ENCODE peak calls at places on chromosomes 3 and 15, in nine cellular contexts. F, R, W, E, N, V, U, H and L are unnamed samples.

GRCh38 chr15:72276326-72276700 is 4.0 kb upstream of the PARP6 start:
- DNase-seq in H (no peak), R (no peak), V (no peak), W (peak; percentile 47), F (no peak), U (no peak), N (peak; percentile 25), E (no peak), L (no peak)

GRCh38 chr3:189624130-189624529 is 7.1 kb upstream of the TP63 start:
- DNase-seq in R (no peak), V (no peak), N (no peak), W (no peak), H (no peak), E (no peak), F (no peak), U (no peak), L (no peak)

GRCh38 chr15:59180946-59181345 is 25.7 kb upstream of the LDHAL6B start:
- DNase-seq in N (peak; percentile 72), U (no peak), W (peak; percentile 84), H (no peak), E (peak; percentile 88), R (no peak), V (peak; percentile 71), F (no peak), L (peak; percentile 38)

GRCh38 chr3:197026481-197026866 is 3.1 kb downstream of the MELTF start:
- DNase-seq in E (no peak), H (no peak), R (no peak), F (no peak), V (no peak), U (no peak), W (no peak), N (no peak), L (no peak)

GRCh38 chr15:31489281-31489680 is 162.6 kb downstream of the KLF13 start:
- DNase-seq in H (no peak), F (no peak), N (no peak), U (no peak), E (no peak), V (no peak), R (no peak), W (no peak), L (no peak)

GRCh38 chr3:126678691-126679317 is 23.9 kb upstream of the TXNRD3 start:
- DNase-seq in R (no peak), W (no peak), E (no peak), V (no peak), H (no peak), N (no peak), U (no peak), F (no peak), L (no peak)

GRCh38 chr3:20914260-20914659 is 728.3 kb upstream of the SGO1 start:
- DNase-seq in N (no peak), F (no peak), H (no peak), E (no peak), R (no peak), U (no peak), V (no peak), W (no peak), L (no peak)

GRCh38 chr3:46276497-46277099 is 34.3 kb downstream of the CCR3 start:
- DNase-seq in F (peak; percentile 68), W (peak; percentile 17), V (peak; percentile 21), U (peak; percentile 75), N (peak; percentile 5), E (peak; percentile 49), R (no peak), H (peak; percentile 53), L (peak; percentile 2)

GRCh38 chr15:64895285-64896065 is 16.2 kb upstream of the ANKDD1A start:
- DNase-seq in U (peak; percentile 65), R (peak; percentile 49), F (no peak), H (no peak), W (peak; percentile 60), V (peak; percentile 38), N (peak; percentile 66), E (peak; percentile 58), L (peak; percentile 58)

GRCh38 chr3:194928831-194929594 is 243.3 kb downstream of the FAM43A start:
- DNase-seq in R (peak; percentile 80), E (no peak), U (peak; percentile 65), H (no peak), W (no peak), V (no peak), N (no peak), F (no peak), L (peak; percentile 27)

GRCh38 chr3:194395767-194396527 is 3.1 kb downstream of the GP5 start:
- DNase-seq in E (no peak), V (peak; percentile 45), U (no peak), N (peak; percentile 48), R (peak; percentile 23), H (peak; percentile 73), W (peak; percentile 29), F (peak; percentile 37), L (no peak)

GRCh38 chr3:185188816-185189215 is 36.0 kb upstream of the C3orf70 start:
- DNase-seq in H (no peak), V (no peak), W (no peak), R (no peak), U (no peak), F (no peak), E (no peak), N (no peak), L (no peak)